ENCODE peak calls at places on chromosomes 7 and 10, in ten cellular contexts. M is left ventricle myocardium inferior; X is GM13976; L is stimulated activated CD4-positive, alpha-beta T cell treated with anti-CD3 and anti-CD28 coated beads, Interleukin-4, amount 100 ng/mL, for 4 hours; H is iris pigment epithelial cell; E is activated CD8-positive, alpha-beta T cell treated with anti-CD3 and anti-CD28 coated beads, Interleukin-2, amount 10 ng/mL, durations not matched to agents 7 days and 5 days; Y is Karpas-422; F is RWPE2; C is A172; U is ovary. R is an unnamed sample.

GRCh38 chr7:51930834-51931233 is 614.2 kb upstream of the COBL start:
- DNase-seq in Y (no peak), U (no peak), M (no peak), E (no peak), H (no peak), F (no peak), X (no peak), C (no peak), L (no peak), R (no peak)

GRCh38 chr10:15315286-15315685 is 55.8 kb downstream of the FAM171A1 start:
- DNase-seq in Y (no peak), L (no peak), F (no peak), E (no peak), X (no peak), U (no peak), M (no peak), H (no peak), C (no peak), R (no peak)

GRCh38 chr10:100731603-100732596 is 13.5 kb upstream of the PAX2 start:
- DNase-seq in M (no peak), X (peak), E (no peak), L (no peak), F (no peak), Y (no peak), U (no peak), H (no peak), C (no peak), R (no peak)

GRCh38 chr10:70528726-70529362 is 50.3 kb downstream of the PALD1 start:
- DNase-seq in C (peak), H (peak), M (no peak), Y (peak), E (no peak), X (no peak), U (no peak), L (no peak), F (no peak), R (peak)

GRCh38 chr10:16809074-16809718 is 8.0 kb downstream of the RSU1 start:
- DNase-seq in F (no peak), E (peak), U (no peak), X (peak), L (peak), C (no peak), H (peak), Y (peak), M (peak), R (peak)

GRCh38 chr7:30682131-30683083 is at the start of gene CRHR2:
- DNase-seq in E (peak), L (peak), C (no peak), Y (no peak), U (peak), F (no peak), X (peak), M (peak), H (no peak), R (no peak)

GRCh38 chr10:68239596-68240150 is 7.8 kb upstream of the ATOH7 start:
- DNase-seq in U (no peak), H (peak), L (no peak), E (no peak), M (no peak), C (no peak), Y (no peak), X (no peak), F (no peak), R (no peak)

GRCh38 chr7:50379539-50379938 is 70.6 kb downstream of the FIGNL1 start:
- DNase-seq in E (peak), M (no peak), H (no peak), Y (no peak), X (no peak), U (no peak), C (no peak), L (no peak), F (no peak), R (no peak)

GRCh38 chr10:80924063-80924952 is 386.6 kb downstream of the SH2D4B start:
- DNase-seq in Y (peak), C (peak), U (no peak), F (no peak), M (no peak), H (peak), X (no peak), E (peak), L (no peak), R (peak)

GRCh38 chr10:78553792-78554191 is 515.0 kb upstream of the ZMIZ1 start:
- DNase-seq in M (no peak), F (no peak), U (no peak), L (no peak), Y (no peak), C (no peak), E (no peak), X (no peak), H (no peak), R (no peak)

GRCh38 chr7:151852486-151853396 is 24.2 kb downstream of the PRKAG2 start:
- DNase-seq in E (no peak), U (no peak), L (no peak), X (no peak), Y (no peak), C (no peak), M (peak), F (no peak), H (no peak), R (no peak)

GRCh38 chr7:71752171-71752935 is 620.4 kb downstream of the GALNT17 start:
- DNase-seq in H (peak), C (no peak), F (no peak), X (peak), L (peak), E (peak), U (no peak), Y (no peak), M (peak), R (no peak)

GRCh38 chr10:114038819-114039218 is 4.8 kb upstream of the ADRB1 start:
- DNase-seq in Y (no peak), H (no peak), F (no peak), L (no peak), E (no peak), U (no peak), X (no peak), M (no peak), C (peak), R (no peak)

GRCh38 chr7:75531359-75531821 is 39.3 kb downstream of the SPDYE5 start:
- DNase-seq in F (peak), Y (no peak), E (no peak), L (no peak), X (no peak), U (no peak), H (peak), M (no peak), C (peak), R (no peak)

GRCh38 chr10:116221053-116221452 is 52.0 kb downstream of the GFRA1 start:
- DNase-seq in M (no peak), L (no peak), C (no peak), Y (no peak), F (no peak), X (no peak), E (no peak), U (no peak), H (no peak), R (no peak)

GRCh38 chr7:131786204-131786603 is 229.8 kb upstream of the PODXL start:
- DNase-seq in C (no peak), H (no peak), X (no peak), Y (no peak), F (no peak), U (no peak), E (no peak), M (no peak), L (no peak), R (peak)

GRCh38 chr7:28520074-28521015 is 108.0 kb downstream of the CREB5 start:
- DNase-seq in U (no peak), H (no peak), X (no peak), L (no peak), F (no peak), E (no peak), Y (no peak), C (no peak), M (no peak), R (no peak)

GRCh38 chr10:121080324-121080807 is 229.2 kb downstream of the WDR11 start:
- DNase-seq in H (no peak), U (peak), F (no peak), Y (no peak), C (no peak), E (no peak), L (no peak), M (peak), X (no peak), R (no peak)

GRCh38 chr7:106326594-106327537 is 42.1 kb upstream of the NAMPT start:
- DNase-seq in E (no peak), M (no peak), H (peak), X (no peak), U (no peak), F (no peak), C (no peak), L (no peak), Y (no peak), R (no peak)

GRCh38 chr10:29600821-29601220 is 34.0 kb downstream of the SVIL start:
- DNase-seq in Y (no peak), X (no peak), C (peak), U (no peak), L (no peak), M (no peak), H (no peak), F (no peak), E (no peak), R (no peak)

GRCh38 chr7:155669717-155670505 is 25.4 kb downstream of the RBM33 start:
- DNase-seq in C (no peak), E (no peak), H (peak), U (no peak), X (no peak), L (no peak), M (no peak), F (no peak), Y (no peak), R (no peak)

GRCh38 chr10:24444337-24444736 is 235.4 kb downstream of the KIAA1217 start:
- DNase-seq in F (no peak), X (no peak), E (no peak), C (peak), Y (no peak), L (no peak), H (peak), U (no peak), M (no peak), R (no peak)